ENCODE peak calls at places on chromosomes 6 and 20, in five cellular contexts. One of them, this sample, is unnamed.
A peak's percentile ranks its signal among the peaks of the same experiment; 100 is the strongest.

GRCh38 chr20:62210496-62210855 is 9.6 kb downstream of the HRH3 start:
- DNase-seq in neural progenitor cell: no peak
- DNase-seq in OCI-LY7: no peak
- DNase-seq in mammary epithelial cell: no peak
- DNase-seq in fibroblast of lung: no peak
- DNase-seq in this sample: peak; percentile 89

GRCh38 chr6:4972438-4972837 is 31.4 kb downstream of the RPP40 start:
- DNase-seq in neural progenitor cell: no peak
- DNase-seq in OCI-LY7: no peak
- DNase-seq in mammary epithelial cell: no peak
- DNase-seq in fibroblast of lung: no peak
- DNase-seq in this sample: no peak

GRCh38 chr6:72646604-72647485 is 25.0 kb downstream of the KCNQ5 start:
- DNase-seq in neural progenitor cell: no peak
- DNase-seq in OCI-LY7: no peak
- DNase-seq in mammary epithelial cell: peak; percentile 53
- DNase-seq in fibroblast of lung: no peak
- DNase-seq in this sample: no peak

GRCh38 chr6:154410619-154411044 is 54.0 kb upstream of the IPCEF1 start:
- DNase-seq in neural progenitor cell: no peak
- DNase-seq in OCI-LY7: no peak
- DNase-seq in mammary epithelial cell: peak; percentile 86
- DNase-seq in fibroblast of lung: peak; percentile 99
- DNase-seq in this sample: peak; percentile 94

GRCh38 chr20:911882-912600 is 4.1 kb downstream of the ANGPT4 start:
- DNase-seq in neural progenitor cell: no peak
- DNase-seq in OCI-LY7: peak; percentile 22
- DNase-seq in mammary epithelial cell: no peak
- DNase-seq in fibroblast of lung: no peak
- DNase-seq in this sample: peak; percentile 32

GRCh38 chr6:160461641-160462040 is 113.5 kb downstream of the SLC22A3 start:
- DNase-seq in neural progenitor cell: no peak
- DNase-seq in OCI-LY7: no peak
- DNase-seq in mammary epithelial cell: peak; percentile 20
- DNase-seq in fibroblast of lung: peak; percentile 32
- DNase-seq in this sample: no peak

GRCh38 chr6:158039571-158040050 is 57.9 kb downstream of the SYNJ2 start:
- DNase-seq in neural progenitor cell: no peak
- DNase-seq in OCI-LY7: no peak
- DNase-seq in mammary epithelial cell: no peak
- DNase-seq in fibroblast of lung: peak; percentile 91
- DNase-seq in this sample: no peak

GRCh38 chr6:22880686-22881433 is 311.5 kb downstream of the HDGFL1 start:
- DNase-seq in neural progenitor cell: no peak
- DNase-seq in OCI-LY7: no peak
- DNase-seq in mammary epithelial cell: peak; percentile 96
- DNase-seq in fibroblast of lung: peak; percentile 99
- DNase-seq in this sample: peak; percentile 85

GRCh38 chr6:70735513-70735912 is 67.8 kb downstream of the SMAP1 start:
- DNase-seq in neural progenitor cell: no peak
- DNase-seq in OCI-LY7: no peak
- DNase-seq in mammary epithelial cell: no peak
- DNase-seq in fibroblast of lung: no peak
- DNase-seq in this sample: no peak

GRCh38 chr6:17045581-17046322 is 56.1 kb upstream of the STMND1 start:
- DNase-seq in neural progenitor cell: no peak
- DNase-seq in OCI-LY7: no peak
- DNase-seq in mammary epithelial cell: no peak
- DNase-seq in fibroblast of lung: peak; percentile 71
- DNase-seq in this sample: no peak

GRCh38 chr20:37327748-37328147 is 18.2 kb upstream of the SRC start:
- DNase-seq in neural progenitor cell: no peak
- DNase-seq in OCI-LY7: no peak
- DNase-seq in mammary epithelial cell: no peak
- DNase-seq in fibroblast of lung: peak; percentile 88
- DNase-seq in this sample: peak; percentile 93

GRCh38 chr6:40258531-40258930 is 324.3 kb upstream of the MOCS1 start:
- DNase-seq in neural progenitor cell: no peak
- DNase-seq in OCI-LY7: no peak
- DNase-seq in mammary epithelial cell: no peak
- DNase-seq in fibroblast of lung: no peak
- DNase-seq in this sample: no peak

GRCh38 chr6:141780296-141780695 is 352.4 kb upstream of the GJE1 start:
- DNase-seq in neural progenitor cell: no peak
- DNase-seq in OCI-LY7: no peak
- DNase-seq in mammary epithelial cell: no peak
- DNase-seq in fibroblast of lung: no peak
- DNase-seq in this sample: no peak

GRCh38 chr6:41975276-41975675 is 33.7 kb upstream of the CCND3 start:
- DNase-seq in neural progenitor cell: no peak
- DNase-seq in OCI-LY7: no peak
- DNase-seq in mammary epithelial cell: no peak
- DNase-seq in fibroblast of lung: no peak
- DNase-seq in this sample: no peak

GRCh38 chr6:40325041-40325440 is 262.1 kb downstream of the LRFN2 start:
- DNase-seq in neural progenitor cell: no peak
- DNase-seq in OCI-LY7: no peak
- DNase-seq in mammary epithelial cell: no peak
- DNase-seq in fibroblast of lung: no peak
- DNase-seq in this sample: peak; percentile 50

GRCh38 chr20:59184880-59185447 is 21.3 kb downstream of the ZNF831 start:
- DNase-seq in neural progenitor cell: no peak
- DNase-seq in OCI-LY7: no peak
- DNase-seq in mammary epithelial cell: no peak
- DNase-seq in fibroblast of lung: no peak
- DNase-seq in this sample: no peak

GRCh38 chr6:104126621-104127020 is 733.1 kb downstream of the HACE1 start:
- DNase-seq in neural progenitor cell: peak; percentile 19
- DNase-seq in OCI-LY7: no peak
- DNase-seq in mammary epithelial cell: no peak
- DNase-seq in fibroblast of lung: no peak
- DNase-seq in this sample: no peak

GRCh38 chr6:43724914-43725642 is 37.5 kb upstream of the MRPS18A start:
- DNase-seq in neural progenitor cell: no peak
- DNase-seq in OCI-LY7: peak; percentile 38
- DNase-seq in mammary epithelial cell: peak; percentile 92
- DNase-seq in fibroblast of lung: peak; percentile 92
- DNase-seq in this sample: peak; percentile 95

GRCh38 chr6:26312501-26313390 is 52.3 kb upstream of the BTN3A2 start:
- DNase-seq in neural progenitor cell: peak; percentile 86
- DNase-seq in OCI-LY7: peak; percentile 80
- DNase-seq in mammary epithelial cell: peak; percentile 81
- DNase-seq in fibroblast of lung: peak; percentile 96
- DNase-seq in this sample: peak; percentile 83

GRCh38 chr6:34573567-34574183 is 17.5 kb upstream of the SPDEF start:
- DNase-seq in neural progenitor cell: no peak
- DNase-seq in OCI-LY7: no peak
- DNase-seq in mammary epithelial cell: no peak
- DNase-seq in fibroblast of lung: no peak
- DNase-seq in this sample: peak; percentile 82

GRCh38 chr20:11544029-11544678 is 373.5 kb upstream of the BTBD3 start:
- DNase-seq in neural progenitor cell: peak; percentile 71
- DNase-seq in OCI-LY7: peak; percentile 41
- DNase-seq in mammary epithelial cell: peak; percentile 79
- DNase-seq in fibroblast of lung: peak; percentile 56
- DNase-seq in this sample: peak; percentile 69

GRCh38 chr6:79233611-79234149 is 802 bp downstream of the HMGN3 start:
- DNase-seq in neural progenitor cell: peak; percentile 84
- DNase-seq in OCI-LY7: peak; percentile 71
- DNase-seq in mammary epithelial cell: peak; percentile 88
- DNase-seq in fibroblast of lung: peak; percentile 91
- DNase-seq in this sample: peak; percentile 96

GRCh38 chr6:72032056-72032455 is 145.7 kb downstream of the RIMS1 start:
- DNase-seq in neural progenitor cell: no peak
- DNase-seq in OCI-LY7: no peak
- DNase-seq in mammary epithelial cell: peak; percentile 74
- DNase-seq in fibroblast of lung: peak; percentile 66
- DNase-seq in this sample: no peak

GRCh38 chr6:106473807-106474206 is 113.3 kb downstream of the CRYBG1 start:
- DNase-seq in neural progenitor cell: no peak
- DNase-seq in OCI-LY7: no peak
- DNase-seq in mammary epithelial cell: peak; percentile 77
- DNase-seq in fibroblast of lung: peak; percentile 82
- DNase-seq in this sample: peak; percentile 85

GRCh38 chr6:11322252-11322885 is 89.9 kb upstream of the NEDD9 start:
- DNase-seq in neural progenitor cell: no peak
- DNase-seq in OCI-LY7: no peak
- DNase-seq in mammary epithelial cell: peak; percentile 33
- DNase-seq in fibroblast of lung: no peak
- DNase-seq in this sample: no peak

GRCh38 chr6:21259660-21260059 is 333.9 kb upstream of the SOX4 start:
- DNase-seq in neural progenitor cell: no peak
- DNase-seq in OCI-LY7: no peak
- DNase-seq in mammary epithelial cell: no peak
- DNase-seq in fibroblast of lung: no peak
- DNase-seq in this sample: no peak

GRCh38 chr20:48148916-48149672 is 363.8 kb upstream of the SULF2 start:
- DNase-seq in neural progenitor cell: no peak
- DNase-seq in OCI-LY7: peak; percentile 34
- DNase-seq in mammary epithelial cell: no peak
- DNase-seq in fibroblast of lung: no peak
- DNase-seq in this sample: peak; percentile 45

GRCh38 chr6:79671605-79672266 is 40.6 kb downstream of the SH3BGRL2 start:
- DNase-seq in neural progenitor cell: no peak
- DNase-seq in OCI-LY7: peak; percentile 4
- DNase-seq in mammary epithelial cell: peak; percentile 73
- DNase-seq in fibroblast of lung: peak; percentile 64
- DNase-seq in this sample: peak; percentile 45

GRCh38 chr6:97978855-97979271 is 695.8 kb upstream of the MMS22L start:
- DNase-seq in neural progenitor cell: peak; percentile 30
- DNase-seq in OCI-LY7: no peak
- DNase-seq in mammary epithelial cell: no peak
- DNase-seq in fibroblast of lung: no peak
- DNase-seq in this sample: no peak

GRCh38 chr6:5167501-5167900 is 82.4 kb downstream of the PPP1R3G start:
- DNase-seq in neural progenitor cell: no peak
- DNase-seq in OCI-LY7: no peak
- DNase-seq in mammary epithelial cell: no peak
- DNase-seq in fibroblast of lung: peak; percentile 26
- DNase-seq in this sample: no peak

DNA sequence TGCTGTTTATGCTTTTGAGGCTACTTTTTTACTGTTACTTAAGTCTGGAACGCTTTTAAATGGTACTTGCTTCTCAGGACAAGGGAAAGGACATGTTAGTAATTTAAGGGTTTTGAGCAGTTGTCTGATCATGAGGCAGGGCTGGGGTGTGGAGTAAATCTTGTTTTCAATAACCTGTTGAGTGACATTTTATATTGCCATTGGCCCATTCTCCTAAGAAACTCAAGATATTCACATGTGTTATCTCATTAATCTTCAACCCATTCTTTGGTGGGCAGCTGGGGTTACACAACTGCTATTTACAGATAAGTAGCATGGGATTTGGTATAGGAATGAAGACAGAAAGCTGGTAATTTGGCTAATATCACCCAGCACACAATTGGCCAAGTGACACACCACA is 44.6 kb upstream of the IL17A start:
- DNase-seq in neural progenitor cell: no peak
- DNase-seq in OCI-LY7: no peak
- DNase-seq in mammary epithelial cell: no peak
- DNase-seq in fibroblast of lung: no peak
- DNase-seq in this sample: no peak
- H3K4me3 ChIP-seq in neural progenitor cell: no peak overlapping the region
- H3K4me3 ChIP-seq in OCI-LY7: no peak overlapping the region
- H3K4me3 ChIP-seq in mammary epithelial cell: no peak overlapping the region
- H3K4me3 ChIP-seq in fibroblast of lung: no peak overlapping the region
- H3K4me3 ChIP-seq in this sample: no peak overlapping the region

GRCh38 chr6:8282380-8282779 is 153.0 kb downstream of the SLC35B3 start:
- DNase-seq in neural progenitor cell: no peak
- DNase-seq in OCI-LY7: no peak
- DNase-seq in mammary epithelial cell: no peak
- DNase-seq in fibroblast of lung: no peak
- DNase-seq in this sample: no peak

GRCh38 chr6:8277769-8278168 is 157.6 kb downstream of the SLC35B3 start:
- DNase-seq in neural progenitor cell: peak; percentile 8
- DNase-seq in OCI-LY7: no peak
- DNase-seq in mammary epithelial cell: no peak
- DNase-seq in fibroblast of lung: no peak
- DNase-seq in this sample: peak; percentile 43

GRCh38 chr6:8276148-8276547 is 159.2 kb downstream of the SLC35B3 start:
- DNase-seq in neural progenitor cell: no peak
- DNase-seq in OCI-LY7: no peak
- DNase-seq in mammary epithelial cell: no peak
- DNase-seq in fibroblast of lung: no peak
- DNase-seq in this sample: no peak

GRCh38 chr6:8278562-8278961 is 156.8 kb downstream of the SLC35B3 start:
- DNase-seq in neural progenitor cell: no peak
- DNase-seq in OCI-LY7: no peak
- DNase-seq in mammary epithelial cell: no peak
- DNase-seq in fibroblast of lung: no peak
- DNase-seq in this sample: no peak

GRCh38 chr6:8279094-8279805 is 156.1 kb downstream of the SLC35B3 start:
- DNase-seq in neural progenitor cell: no peak
- DNase-seq in OCI-LY7: no peak
- DNase-seq in mammary epithelial cell: no peak
- DNase-seq in fibroblast of lung: no peak
- DNase-seq in this sample: no peak
- H2AFZ ChIP-seq in neural progenitor cell: peak overlapping the region; percentile 68
- H2AFZ ChIP-seq in OCI-LY7: no peak overlapping the region
- H2AFZ ChIP-seq in mammary epithelial cell: no peak overlapping the region
- H2AFZ ChIP-seq in fibroblast of lung: no peak overlapping the region
- H2AFZ ChIP-seq in this sample: no peak overlapping the region

DNA sequence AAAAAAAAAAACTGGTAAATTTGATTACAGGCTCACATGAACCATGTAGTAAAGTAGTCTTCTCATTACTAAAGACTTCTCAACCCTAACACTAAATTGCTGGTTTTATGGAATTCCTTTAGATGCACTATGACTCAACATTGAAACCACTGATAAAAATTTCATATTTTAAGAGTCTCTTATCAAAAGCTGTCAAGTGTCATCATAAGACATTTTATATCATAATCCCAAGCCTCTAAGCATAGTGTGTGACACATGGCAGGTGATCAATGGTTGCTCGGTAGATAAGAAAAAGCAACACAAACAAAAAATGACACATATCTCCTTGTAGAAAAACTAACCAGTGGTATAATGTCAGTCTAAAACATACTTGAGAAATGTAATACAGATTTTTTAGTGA is 258.4 kb downstream of the RNGTT start:
- DNase-seq in neural progenitor cell: no peak
- DNase-seq in OCI-LY7: no peak
- DNase-seq in mammary epithelial cell: no peak
- DNase-seq in fibroblast of lung: peak; percentile 50
- DNase-seq in this sample: peak; percentile 29
- H3K9me3 ChIP-seq in neural progenitor cell: no peaks in the 10 kb centered on the region
- H3K9me3 ChIP-seq in OCI-LY7: no peaks in the 10 kb centered on the region
- H3K9me3 ChIP-seq in mammary epithelial cell: no peaks in the 10 kb centered on the region
- H3K9me3 ChIP-seq in fibroblast of lung: no peaks in the 10 kb centered on the region
- H3K9me3 ChIP-seq in this sample: no peaks in the 10 kb centered on the region

DNA sequence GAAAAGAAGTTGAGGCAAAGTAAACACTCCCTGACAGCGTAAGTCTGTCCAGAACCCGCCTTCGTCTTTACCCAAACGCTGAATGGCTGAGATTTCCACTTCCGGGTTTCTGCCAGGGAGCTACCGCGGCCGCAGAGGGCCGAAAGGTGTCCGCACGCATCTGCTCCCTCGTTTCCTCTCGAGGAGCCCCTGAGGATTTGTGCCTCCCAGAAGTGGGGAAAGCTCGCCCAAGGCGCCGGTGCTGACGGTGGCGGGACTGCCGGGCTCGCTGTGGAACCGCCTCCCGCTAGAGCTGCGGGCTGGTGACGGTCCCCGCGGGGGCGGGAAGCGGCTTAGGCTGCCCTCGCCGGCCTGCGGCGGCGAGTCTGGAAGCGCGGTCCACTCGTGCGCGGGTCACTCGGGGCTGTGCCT is 1760.2 kb upstream of the DEFB115 start:
- DNase-seq in neural progenitor cell: no peak
- DNase-seq in OCI-LY7: no peak
- DNase-seq in mammary epithelial cell: no peak
- DNase-seq in fibroblast of lung: no peak
- DNase-seq in this sample: peak; percentile 13
- H3K4me3 ChIP-seq in neural progenitor cell: no peak overlapping the region
- H3K4me3 ChIP-seq in OCI-LY7: no peak overlapping the region
- H3K4me3 ChIP-seq in mammary epithelial cell: no peak overlapping the region
- H3K4me3 ChIP-seq in fibroblast of lung: no peak overlapping the region
- H3K4me3 ChIP-seq in this sample: no peak overlapping the region